ENCODE peak calls at places on chromosomes 16 and 17, in six cellular contexts. R is non-pigmented ciliary epithelial cell, I is DMS153, Z is activated T-helper 1 cell treated with Interleukin-2 at 50 U/mL for 16 hours, E is PC-3, O is upper lobe of left lung. F is an unnamed sample.
A peak's percentile ranks its signal among the peaks of the same experiment; 100 is the strongest.

GRCh38 chr16:17817260-17817659 is 346.5 kb upstream of the XYLT1 start:
- DNase-seq in R (no peak), I (no peak), Z (no peak), E (no peak), O (no peak), F (no peak)

GRCh38 chr17:1078831-1079561 is 82.1 kb downstream of the TIMM22 start:
- DNase-seq in R (no peak), I (peak; percentile 41), Z (no peak), E (no peak), O (no peak), F (peak; percentile 78)

GRCh38 chr17:73841431-73842060 is 197.3 kb upstream of the SDK2 start:
- DNase-seq in R (no peak), I (peak; percentile 34), Z (no peak), E (peak; percentile 47), O (no peak), F (peak; percentile 62)

GRCh38 chr16:85359147-85359822 is 247.0 kb upstream of the CIBAR2 start:
- DNase-seq in R (no peak), I (no peak), Z (no peak), E (no peak), O (no peak), F (no peak)

GRCh38 chr16:57258910-57259475 is 13.9 kb downstream of the ARL2BP start:
- DNase-seq in R (no peak), I (no peak), Z (no peak), E (no peak), O (peak; percentile 15), F (no peak)

GRCh38 chr17:77388384-77389306 is 247.9 kb downstream of the SEC14L1 start:
- DNase-seq in R (no peak), I (no peak), Z (no peak), E (no peak), O (no peak), F (no peak)

GRCh38 chr16:54171855-54172537 is 114.6 kb downstream of the IRX3 start:
- DNase-seq in R (peak; percentile 71), I (no peak), Z (no peak), E (peak; percentile 19), O (no peak), F (no peak)

GRCh38 chr16:71807905-71808592 is 585 bp downstream of the AP1G1 start:
- DNase-seq in R (no peak), I (no peak), Z (no peak), E (no peak), O (peak; percentile 34), F (no peak)